ENCODE peak calls at places on chromosome 5, in eight cellular contexts. L is fibroblast of lung; W is breast epithelium; N is left ventricle myocardium inferior; G is upper lobe of left lung; V is astrocyte of the spinal cord; B is brain microvascular endothelial cell; Z is CD8-positive, alpha-beta T cell. K is an unnamed sample.

GRCh38 chr5:135269828-135270545 is 129.0 kb downstream of the MACROH2A1 start:
- DNase-seq in L (peak), W (no peak), N (no peak), G (no peak), V (peak), B (peak), Z (no peak), K (no peak)

GRCh38 chr5:112077180-112077579 is 320.2 kb upstream of the NREP start:
- DNase-seq in L (peak), W (no peak), N (no peak), G (no peak), V (peak), B (peak), Z (no peak), K (no peak)

GRCh38 chr5:94870496-94871214 is 252.2 kb downstream of the SLF1 start:
- DNase-seq in L (no peak), W (no peak), N (no peak), G (no peak), V (no peak), B (no peak), Z (no peak), K (no peak)

GRCh38 chr5:119048246-119048645 is 22.6 kb upstream of the DMXL1 start:
- DNase-seq in L (no peak), W (no peak), N (no peak), G (no peak), V (no peak), B (no peak), Z (no peak), K (no peak)

GRCh38 chr5:65482727-65483473 is 1.2 kb upstream of the ADAMTS6 start:
- DNase-seq in L (peak), W (no peak), N (no peak), G (no peak), V (peak), B (peak), Z (peak), K (no peak)

GRCh38 chr5:32505718-32506117 is 61.2 kb upstream of the ZFR start:
- DNase-seq in L (peak), W (no peak), N (no peak), G (no peak), V (no peak), B (no peak), Z (no peak), K (no peak)

GRCh38 chr5:142432961-142433360 is 108.1 kb upstream of the SPRY4 start:
- DNase-seq in L (peak), W (no peak), N (no peak), G (no peak), V (no peak), B (no peak), Z (peak), K (no peak)

GRCh38 chr5:77893225-77893860 is 117.2 kb upstream of the TBCA start:
- DNase-seq in L (peak), W (no peak), N (no peak), G (no peak), V (peak), B (peak), Z (no peak), K (no peak)

GRCh38 chr5:1184481-1184880 is 16.9 kb upstream of the SLC6A19 start:
- DNase-seq in L (no peak), W (no peak), N (peak), G (peak), V (no peak), B (no peak), Z (no peak), K (no peak)

GRCh38 chr5:98929982-98930355 is 1.2 kb upstream of the CHD1 start:
- DNase-seq in L (no peak), W (no peak), N (no peak), G (peak), V (no peak), B (no peak), Z (no peak), K (no peak)

GRCh38 chr5:143063175-143063970 is 293.2 kb downstream of the ARHGAP26 start:
- DNase-seq in L (peak), W (no peak), N (peak), G (no peak), V (peak), B (no peak), Z (no peak), K (no peak)

GRCh38 chr5:56900858-56901578 is 8.4 kb upstream of the SETD9 start:
- DNase-seq in L (peak), W (no peak), N (no peak), G (no peak), V (peak), B (peak), Z (peak), K (no peak)

GRCh38 chr5:14326035-14326909 is 183.1 kb downstream of the TRIO start:
- DNase-seq in L (no peak), W (no peak), N (no peak), G (no peak), V (no peak), B (no peak), Z (no peak), K (no peak)

GRCh38 chr5:171436804-171437285 is 17.4 kb downstream of the FGF18 start:
- DNase-seq in L (no peak), W (no peak), N (no peak), G (no peak), V (no peak), B (no peak), Z (no peak), K (no peak)

GRCh38 chr5:97554992-97555981 is 372.2 kb upstream of the RIOK2 start:
- DNase-seq in L (peak), W (no peak), N (no peak), G (no peak), V (peak), B (peak), Z (no peak), K (no peak)

GRCh38 chr5:168813179-168813968 is 234.2 kb upstream of the PANK3 start:
- DNase-seq in L (no peak), W (no peak), N (no peak), G (no peak), V (no peak), B (no peak), Z (no peak), K (no peak)

GRCh38 chr5:179700401-179700918 is 1.7 kb downstream of the CANX start:
- DNase-seq in L (peak), W (no peak), N (no peak), G (no peak), V (no peak), B (peak), Z (no peak), K (no peak)

GRCh38 chr5:157516626-157517325 is 56.8 kb downstream of the NIPAL4 start:
- DNase-seq in L (peak), W (no peak), N (peak), G (no peak), V (peak), B (peak), Z (no peak), K (no peak)

GRCh38 chr5:130939059-130939458 is 226.0 kb downstream of the HINT1 start:
- DNase-seq in L (no peak), W (no peak), N (no peak), G (no peak), V (no peak), B (no peak), Z (no peak), K (no peak)

GRCh38 chr5:147935032-147935431 is 28.7 kb upstream of the C5orf46 start:
- DNase-seq in L (peak), W (no peak), N (no peak), G (no peak), V (peak), B (peak), Z (no peak), K (no peak)

GRCh38 chr5:68420476-68421344 is 205.2 kb downstream of the PIK3R1 start:
- DNase-seq in L (no peak), W (no peak), N (peak), G (no peak), V (no peak), B (no peak), Z (no peak), K (no peak)

GRCh38 chr5:157478726-157479125 is 18.7 kb downstream of the NIPAL4 start:
- DNase-seq in L (no peak), W (no peak), N (no peak), G (no peak), V (no peak), B (no peak), Z (no peak), K (no peak)

GRCh38 chr5:114789773-114790402 is 379.8 kb downstream of the TRIM36 start:
- DNase-seq in L (no peak), W (no peak), N (no peak), G (no peak), V (no peak), B (no peak), Z (no peak), K (no peak)
- TF ChIP-seq CTCF in L (no peak), W (no peak), N (peak), G (no peak), V (no peak), B (no peak), Z (no peak), K (peak)

GRCh38 chr5:126486332-126486731 is 63.1 kb downstream of the GRAMD2B start:
- DNase-seq in L (no peak), W (no peak), N (no peak), G (no peak), V (no peak), B (no peak), Z (no peak), K (no peak)

GRCh38 chr5:126492939-126493338 is 69.7 kb downstream of the GRAMD2B start:
- DNase-seq in L (peak), W (no peak), N (no peak), G (no peak), V (no peak), B (no peak), Z (no peak), K (no peak)

GRCh38 chr5:126487596-126487995 is 64.4 kb downstream of the GRAMD2B start:
- DNase-seq in L (no peak), W (no peak), N (no peak), G (no peak), V (no peak), B (no peak), Z (no peak), K (no peak)

GRCh38 chr5:126488362-126489065 is 65.3 kb downstream of the GRAMD2B start:
- DNase-seq in L (no peak), W (no peak), N (no peak), G (no peak), V (no peak), B (no peak), Z (no peak), K (no peak)

DNA sequence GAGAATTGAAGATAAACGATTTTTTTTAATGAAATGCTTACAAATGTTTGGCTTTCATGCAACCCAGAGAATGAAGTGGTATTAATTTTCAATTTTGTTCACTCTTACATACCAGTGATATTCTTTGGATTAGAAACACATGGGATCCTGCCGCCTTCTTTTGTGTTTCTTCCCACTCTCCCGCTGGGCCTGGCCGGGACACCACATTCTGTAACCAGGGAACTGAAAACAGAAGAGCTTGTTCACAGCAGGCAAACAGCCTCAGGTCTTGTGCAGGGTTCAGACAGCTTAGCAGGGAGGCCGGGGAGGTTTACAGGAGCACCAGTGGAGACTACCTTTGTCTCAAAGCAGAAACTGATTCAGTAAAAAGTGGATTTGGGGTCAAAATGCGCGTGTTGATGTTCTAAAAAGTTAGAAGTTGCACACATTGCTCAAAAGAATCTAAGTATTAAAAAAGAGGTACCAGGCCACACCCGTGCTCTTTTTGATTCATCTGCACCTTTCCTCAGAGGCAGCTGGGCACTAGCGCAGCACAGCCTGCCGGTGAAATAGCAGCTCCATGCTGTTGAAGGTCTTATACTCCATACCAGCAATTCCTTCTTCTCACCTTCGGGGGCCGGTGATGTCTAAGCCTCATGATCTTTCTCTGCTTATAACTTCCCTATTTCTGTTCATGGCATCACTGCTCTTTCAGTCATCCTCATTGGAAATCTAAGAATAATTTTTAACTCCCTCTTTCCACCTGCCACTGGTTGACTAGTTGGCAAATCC is 67.1 kb downstream of the GRAMD2B start:
- DNase-seq in L (peak), W (peak), N (no peak), G (no peak), V (peak), B (no peak), Z (no peak), K (no peak)
- TF ChIP-seq CTCF in L (no peak), W (peak), N (no peak), G (no peak), V (peak), B (peak), Z (no peak), K (peak)

GRCh38 chr5:52356311-52356918 is 431.3 kb upstream of the ITGA1 start:
- DNase-seq in L (no peak), W (no peak), N (no peak), G (no peak), V (peak), B (no peak), Z (no peak), K (no peak)
- TF ChIP-seq CTCF in L (peak), W (peak), N (peak), G (no peak), V (peak), B (peak), Z (no peak), K (peak)

DNA sequence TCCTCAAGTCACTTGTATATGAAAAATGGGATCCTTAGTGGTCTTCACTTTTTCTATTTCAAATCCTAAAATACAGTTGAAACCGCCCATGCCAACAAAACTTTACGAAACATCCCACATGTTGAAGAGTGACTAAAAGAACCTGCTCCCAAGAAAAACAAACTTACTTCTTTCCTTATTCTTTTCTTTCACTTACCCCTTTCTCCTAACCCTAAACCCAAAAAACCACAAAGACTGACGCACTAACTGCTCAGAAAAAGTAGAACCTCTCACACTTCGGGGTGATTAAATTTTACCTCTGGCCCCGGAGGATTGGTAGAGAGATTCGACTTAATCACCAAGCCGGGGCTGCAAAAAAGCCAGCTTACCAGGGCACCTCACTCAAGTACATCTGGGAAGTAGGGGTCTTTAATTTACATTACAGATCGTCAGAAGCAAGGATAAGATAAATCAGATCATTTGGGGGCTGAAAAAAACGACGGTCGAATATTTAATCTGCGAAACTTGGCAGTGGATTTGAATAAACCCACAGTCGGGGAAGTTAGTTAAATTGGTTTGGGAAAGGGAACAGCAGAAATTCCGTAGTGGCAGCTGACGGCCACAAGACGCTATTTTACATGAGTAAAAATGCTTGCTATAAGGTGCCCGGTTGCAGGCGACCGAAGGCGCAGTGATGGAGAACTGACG is 1.3 kb downstream of the CDO1 start:
- DNase-seq in L (peak), W (no peak), N (no peak), G (no peak), V (peak), B (no peak), Z (no peak), K (no peak)
- TF ChIP-seq CTCF in L (no peak), W (no peak), N (no peak), G (no peak), V (no peak), B (no peak), Z (no peak), K (peak)

DNA sequence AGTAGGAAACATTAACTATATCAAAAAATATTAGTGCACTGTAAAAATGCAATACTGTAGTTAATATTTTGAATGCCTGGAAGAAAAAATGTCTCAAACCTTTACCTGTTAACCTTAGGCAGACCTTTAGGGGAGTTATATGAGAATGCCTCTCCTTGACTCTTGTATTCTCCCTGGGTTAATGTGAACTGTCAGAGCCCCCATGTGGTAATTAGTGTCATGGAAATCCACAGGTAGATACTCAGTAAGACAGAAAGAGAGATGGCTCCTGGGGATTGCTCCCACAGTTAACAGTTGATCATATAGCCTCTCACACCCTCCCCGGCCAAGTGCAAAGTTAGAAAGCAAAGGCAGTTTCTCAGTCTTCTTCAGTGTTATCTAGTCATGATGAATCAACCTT is 742.8 kb downstream of the NR2F1-AS1 start:
- DNase-seq in L (no peak), W (no peak), N (no peak), G (no peak), V (no peak), B (no peak), Z (no peak), K (no peak)
- TF ChIP-seq CTCF in L (no peak), W (no peak), N (peak), G (no peak), V (no peak), B (peak), Z (no peak), K (no peak)

DNA sequence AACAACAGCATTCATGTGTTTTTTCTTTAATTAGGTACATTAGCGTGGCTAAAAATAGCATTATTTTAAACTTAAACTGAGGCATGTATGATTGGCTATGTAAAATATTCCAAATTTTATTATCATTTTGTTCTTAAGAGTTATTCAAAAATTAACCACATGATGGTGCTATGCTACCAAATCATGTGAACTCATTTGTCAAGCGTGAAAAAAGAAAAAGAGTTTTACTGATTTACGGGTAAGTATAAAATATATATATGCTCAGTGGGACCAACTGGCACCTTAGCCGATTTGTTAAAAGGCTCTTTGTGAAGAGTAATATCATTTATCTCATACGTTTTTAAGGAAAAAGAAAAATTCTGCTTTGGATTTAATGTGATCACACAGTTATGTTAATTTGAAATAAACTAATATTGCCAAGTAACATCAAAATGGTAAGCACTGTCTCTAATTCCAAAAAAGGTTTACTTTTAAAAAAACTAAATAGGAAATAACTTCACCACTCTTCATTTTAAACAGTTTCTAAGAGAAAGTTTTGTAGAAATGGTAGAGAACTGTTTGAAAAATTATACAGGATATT is 1042.3 kb downstream of the CDH12 start:
- DNase-seq in L (peak), W (no peak), N (no peak), G (no peak), V (no peak), B (no peak), Z (no peak), K (no peak)
- TF ChIP-seq CTCF in L (peak), W (peak), N (peak), G (no peak), V (peak), B (peak), Z (no peak), K (peak)

GRCh38 chr5:10149911-10150310 is 99.8 kb downstream of the ATPSCKMT start:
- DNase-seq in L (no peak), W (no peak), N (no peak), G (no peak), V (no peak), B (no peak), Z (no peak), K (no peak)

GRCh38 chr5:10140195-10140973 is 109.3 kb downstream of the ATPSCKMT start:
- DNase-seq in L (no peak), W (no peak), N (no peak), G (no peak), V (no peak), B (no peak), Z (no peak), K (no peak)

GRCh38 chr5:10144040-10144439 is 105.6 kb downstream of the ATPSCKMT start:
- DNase-seq in L (no peak), W (no peak), N (no peak), G (no peak), V (no peak), B (no peak), Z (no peak), K (no peak)

GRCh38 chr5:10151656-10152055 is 98.0 kb downstream of the ATPSCKMT start:
- DNase-seq in L (peak), W (no peak), N (no peak), G (no peak), V (no peak), B (no peak), Z (no peak), K (no peak)

DNA sequence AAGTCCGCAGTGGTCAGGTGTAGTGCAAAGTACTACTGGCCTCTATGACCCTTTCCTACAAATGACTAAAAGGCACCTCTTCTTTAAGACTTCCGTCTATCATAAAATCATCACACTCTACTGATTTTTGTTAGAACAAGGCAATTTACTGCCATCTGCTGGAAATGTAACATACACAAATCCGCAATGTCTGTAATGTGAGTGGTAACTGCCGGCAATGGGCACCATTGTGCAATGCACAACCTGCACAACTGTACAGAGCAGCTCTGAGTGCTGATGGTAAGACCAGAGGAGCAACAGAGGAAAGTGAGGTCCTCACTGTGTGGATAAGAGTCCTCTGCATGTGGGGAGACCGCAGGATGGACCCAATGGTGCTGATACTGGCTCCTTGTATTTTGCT is 103.8 kb downstream of the ATPSCKMT start:
- DNase-seq in L (peak), W (no peak), N (no peak), G (no peak), V (peak), B (peak), Z (no peak), K (no peak)
- TF ChIP-seq CTCF in L (peak), W (no peak), N (peak), G (no peak), V (peak), B (peak), Z (no peak), K (peak)

DNA sequence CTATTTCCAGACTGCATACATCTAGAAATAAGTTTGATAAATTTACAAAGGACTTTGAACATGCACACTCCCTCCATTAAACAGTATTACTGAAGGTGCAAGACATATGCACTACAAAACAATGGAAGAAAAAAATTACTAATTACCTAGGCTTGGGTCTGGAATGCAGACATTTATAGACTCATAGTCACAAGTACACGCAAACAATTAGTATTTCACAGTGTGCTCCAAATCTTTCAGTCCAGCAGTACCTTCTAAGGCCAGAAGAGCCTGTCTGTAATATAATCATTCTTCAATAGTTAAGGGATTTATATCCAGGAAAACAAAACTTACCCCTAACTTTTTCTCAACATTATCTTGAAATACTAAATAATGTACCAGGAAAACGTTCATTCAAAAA is 11.2 kb downstream of the RICTOR start:
- DNase-seq in L (peak), W (no peak), N (no peak), G (no peak), V (no peak), B (no peak), Z (no peak), K (no peak)
- TF ChIP-seq CTCF in L (no peak), W (no peak), N (peak), G (no peak), V (no peak), B (no peak), Z (no peak), K (no peak)

GRCh38 chr5:174736351-174736721 is 12.0 kb downstream of the MSX2 start:
- DNase-seq in L (peak), W (no peak), N (no peak), G (no peak), V (peak), B (peak), Z (no peak), K (no peak)
- TF ChIP-seq CTCF in L (no peak), W (no peak), N (no peak), G (no peak), V (no peak), B (no peak), Z (no peak), K (peak)